ENCODE peak calls at places on chromosomes 4 and X, in five cellular contexts. R is OCI-LY7, Y is GM23248, B is prostate gland, T is tibial nerve. H is an unnamed sample.
A peak's percentile ranks its signal among the peaks of the same experiment; 100 is the strongest.

GRCh38 chr4:151806511-151806927 is 45.7 kb upstream of the GATB start:
- DNase-seq in R (no peak), Y (peak; percentile 84), B (no peak), T (no peak), H (no peak)

GRCh38 chr4:138184881-138185280 is 57.3 kb downstream of the SLC7A11 start:
- DNase-seq in R (no peak), Y (no peak), B (no peak), T (no peak), H (no peak)

GRCh38 chrX:16870861-16871584 is 861 bp upstream of the RBBP7 start:
- DNase-seq in R (peak; percentile 47), Y (peak; percentile 31), B (peak; percentile 8), T (no peak), H (peak; percentile 22)

GRCh38 chr4:8746523-8747466 is 124.8 kb downstream of the HMX1 start:
- DNase-seq in R (no peak), Y (no peak), B (no peak), T (peak; percentile 7), H (no peak)

GRCh38 chr4:174763454-174764104 is 65.5 kb downstream of the GLRA3 start:
- DNase-seq in R (no peak), Y (peak; percentile 10), B (no peak), T (no peak), H (no peak)

GRCh38 chr4:96739101-96739500 is 899.2 kb downstream of the PDHA2 start:
- DNase-seq in R (no peak), Y (no peak), B (no peak), T (no peak), H (no peak)

GRCh38 chrX:12138366-12139313 is at the start of gene FRMPD4:
- DNase-seq in R (no peak), Y (no peak), B (no peak), T (no peak), H (no peak)

GRCh38 chr4:158895797-158896442 is 127.1 kb downstream of the FNIP2 start:
- DNase-seq in R (peak; percentile 7), Y (no peak), B (peak; percentile 24), T (no peak), H (peak; percentile 45)

GRCh38 chrX:23616361-23616760 is 50.9 kb upstream of the PRDX4 start:
- DNase-seq in R (peak; percentile 11), Y (peak; percentile 38), B (no peak), T (no peak), H (no peak)

GRCh38 chrX:40866878-40867277 is 131.5 kb upstream of the MED14 start:
- DNase-seq in R (no peak), Y (peak; percentile 47), B (peak; percentile 8), T (no peak), H (peak; percentile 34)

GRCh38 chr4:186676531-186677158 is 47.0 kb downstream of the FAT1 start:
- DNase-seq in R (no peak), Y (peak; percentile 87), B (no peak), T (no peak), H (no peak)

GRCh38 chrX:143571521-143571920 is 54.2 kb upstream of the SPANXN3 start:
- DNase-seq in R (no peak), Y (no peak), B (no peak), T (no peak), H (no peak)

GRCh38 chr4:74486905-74487304 is 42.0 kb downstream of the AREG start:
- DNase-seq in R (no peak), Y (no peak), B (no peak), T (no peak), H (no peak)

GRCh38 chrX:30023451-30023850 is 191.9 kb upstream of the MAGEB2 start:
- DNase-seq in R (no peak), Y (peak; percentile 38), B (no peak), T (no peak), H (no peak)

GRCh38 chr4:177118596-177118995 is 191.1 kb upstream of the NEIL3 start:
- DNase-seq in R (no peak), Y (peak; percentile 95), B (no peak), T (no peak), H (peak; percentile 57)

GRCh38 chr4:102535398-102536082 is 34.4 kb downstream of the NFKB1 start:
- DNase-seq in R (no peak), Y (peak; percentile 70), B (no peak), T (no peak), H (no peak)

GRCh38 chrX:54447461-54447860 is 7.3 kb downstream of the TSR2 start:
- DNase-seq in R (no peak), Y (peak; percentile 27), B (no peak), T (no peak), H (no peak)

GRCh38 chrX:132118361-132118760 is 9.5 kb downstream of the FRMD7 start:
- DNase-seq in R (no peak), Y (no peak), B (no peak), T (no peak), H (no peak)

GRCh38 chr4:74874785-74875367 is 58.0 kb upstream of the PARM1 start:
- DNase-seq in R (peak; percentile 77), Y (peak; percentile 81), B (peak; percentile 61), T (no peak), H (peak; percentile 24)

GRCh38 chrX:150680974-150681373 is 12.2 kb upstream of the MTMR1 start:
- DNase-seq in R (peak; percentile 31), Y (peak; percentile 31), B (no peak), T (no peak), H (peak; percentile 31)

GRCh38 chr4:137421796-137422195 is 110.5 kb downstream of the PCDH18 start:
- DNase-seq in R (no peak), Y (peak; percentile 46), B (no peak), T (no peak), H (no peak)

GRCh38 chrX:1239681-1240142 is 27.3 kb upstream of the CRLF2 start:
- DNase-seq in R (no peak), Y (no peak), B (peak; percentile 7), T (peak; percentile 43), H (peak; percentile 17)

GRCh38 chrX:138128025-138128671 is 562.2 kb downstream of the ZIC3 start:
- DNase-seq in R (peak; percentile 24), Y (peak; percentile 42), B (peak; percentile 4), T (no peak), H (no peak)

GRCh38 chr4:96260071-96260682 is 420.3 kb downstream of the PDHA2 start:
- DNase-seq in R (no peak), Y (no peak), B (no peak), T (no peak), H (no peak)

GRCh38 chrX:69179380-69179911 is 14.2 kb upstream of the PJA1 start:
- DNase-seq in R (no peak), Y (no peak), B (no peak), T (no peak), H (peak; percentile 81)

GRCh38 chr4:60033826-60034225 is 1166.3 kb upstream of the ADGRL3 start:
- DNase-seq in R (no peak), Y (no peak), B (no peak), T (no peak), H (no peak)

GRCh38 chrX:47145408-47146120 is 543 bp downstream of the RBM10 start:
- DNase-seq in R (peak; percentile 61), Y (peak; percentile 57), B (peak; percentile 4), T (no peak), H (no peak)

GRCh38 chr4:150136036-150136435 is 57.8 kb downstream of the DCLK2 start:
- DNase-seq in R (no peak), Y (no peak), B (no peak), T (no peak), H (no peak)

DNA sequence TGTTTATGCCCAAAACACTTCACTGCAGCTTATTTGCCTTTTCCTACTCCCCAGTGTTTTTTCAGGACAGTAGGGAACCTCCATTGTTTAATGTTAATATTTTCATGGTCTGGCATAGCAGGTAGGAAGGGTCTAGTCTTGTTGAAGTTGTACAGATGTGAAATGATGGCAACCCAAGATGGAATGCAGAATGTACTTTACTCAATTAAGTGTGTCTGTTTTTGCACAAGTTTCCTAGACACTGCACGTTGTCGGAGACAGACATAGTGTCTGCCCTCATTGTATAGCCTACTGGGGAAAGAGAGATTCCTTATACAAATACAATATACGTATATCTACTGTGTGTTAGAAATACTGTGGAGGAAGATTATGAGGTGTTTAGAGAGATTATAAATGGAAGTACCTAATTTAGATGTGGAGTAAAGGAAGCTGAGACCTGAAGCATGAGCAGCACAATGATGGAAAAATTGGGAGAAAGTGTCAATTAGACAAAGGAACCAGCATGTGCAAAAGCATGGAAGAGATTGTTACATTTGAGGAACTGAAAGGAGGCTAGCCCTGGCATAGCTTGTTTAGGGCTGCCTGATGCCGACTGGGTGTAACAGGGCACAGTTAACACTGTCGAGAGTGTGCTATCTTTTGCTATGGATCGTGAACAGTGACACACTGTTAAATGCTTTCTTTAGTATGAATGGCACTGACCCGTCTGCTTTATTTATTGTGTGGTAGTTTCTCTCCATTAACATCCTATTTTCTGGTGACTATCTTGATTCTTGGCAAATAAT is 18.4 kb downstream of the CPEB2 start:
- DNase-seq in R (no peak), Y (no peak), B (no peak), T (no peak), H (no peak)
- H3K4me1 ChIP-seq in R (no peaks in the 10 kb centered on the region), Y (peaks cover 25% of the 10 kb centered on the region), B (no peaks in the 10 kb centered on the region), T (peaks cover 15% of the 10 kb centered on the region), H (peaks cover 17% of the 10 kb centered on the region)

DNA sequence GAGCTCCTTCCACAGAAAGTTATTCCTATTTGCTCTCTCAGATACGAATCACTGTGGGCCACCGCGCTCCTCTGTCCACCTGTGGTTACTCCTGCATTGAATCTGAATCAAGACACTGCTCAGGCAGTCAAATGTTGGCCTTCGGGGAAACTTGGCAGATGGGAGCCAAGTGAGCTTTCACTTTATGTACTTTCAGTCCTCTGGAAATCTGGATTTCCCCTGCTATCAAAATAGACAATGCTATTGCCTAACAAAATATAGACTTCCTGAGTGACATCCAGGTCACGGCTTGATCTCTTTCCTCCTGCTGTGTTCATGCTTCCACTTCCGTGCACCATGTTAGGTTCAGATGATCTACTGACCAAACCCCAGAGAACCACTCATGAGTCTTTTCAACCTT is 43.8 kb downstream of the FHL1 start:
- DNase-seq in R (no peak), Y (no peak), B (no peak), T (no peak), H (no peak)
- H3K27ac ChIP-seq in R (no peak overlapping the region), Y (no peak overlapping the region), B (no peak overlapping the region), T (no peak overlapping the region), H (peak overlapping the region; percentile 63)

GRCh38 chr4:10102981-10103330 is 13.6 kb downstream of the WDR1 start:
- DNase-seq in R (no peak), Y (no peak), B (no peak), T (no peak), H (no peak)
- H3K4me1 ChIP-seq in R (no peaks in the 10 kb centered on the region), Y (peaks cover 79% of the 10 kb centered on the region), B (peaks cover 17% of the 10 kb centered on the region), T (peaks cover 83% of the 10 kb centered on the region), H (peaks cover 47% of the 10 kb centered on the region)

GRCh38 chrX:48696301-48697181 is at the start of gene SUV39H1:
- DNase-seq in R (peak; percentile 91), Y (peak; percentile 95), B (peak; percentile 84), T (peak; percentile 76), H (peak; percentile 88)

GRCh38 chrX:48695524-48695875 is 1.0 kb upstream of the SUV39H1 start:
- DNase-seq in R (no peak), Y (peak; percentile 45), B (no peak), T (no peak), H (peak; percentile 5)

GRCh38 chrX:48694776-48695523 is 1.6 kb upstream of the SUV39H1 start:
- DNase-seq in R (no peak), Y (no peak), B (no peak), T (no peak), H (no peak)

GRCh38 chrX:48697182-48697727 is 721 bp downstream of the SUV39H1 start:
- DNase-seq in R (no peak), Y (no peak), B (no peak), T (no peak), H (no peak)

DNA sequence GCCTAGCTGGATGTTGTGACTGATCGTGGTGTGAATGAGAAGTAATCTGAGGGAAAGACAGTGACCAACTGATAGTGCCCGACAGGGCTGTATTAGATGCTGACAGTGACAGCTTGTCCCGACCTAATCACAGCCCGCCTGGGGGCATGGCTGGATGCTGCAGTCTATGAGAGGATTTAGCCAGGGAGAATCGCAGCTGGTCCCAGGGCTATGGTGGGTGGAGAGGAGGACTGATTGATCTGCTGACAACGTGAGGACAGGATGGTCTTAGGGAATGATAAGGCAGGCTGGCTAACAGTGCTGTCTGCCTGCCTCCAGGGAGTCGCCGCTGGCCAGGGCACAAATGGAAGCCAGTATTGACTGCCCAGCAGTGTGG is 621 bp upstream of the SUV39H1 start:
- DNase-seq in R (no peak), Y (no peak), B (no peak), T (no peak), H (no peak)
- H3K27ac ChIP-seq in R (peak overlapping the region; percentile 75), Y (peak overlapping the region; percentile 45), B (peak overlapping the region; percentile 86), T (peak overlapping the region; percentile 92), H (peak overlapping the region; percentile 76)